ENCODE peak calls at places on chromosomes 13 and 19, in nine cellular contexts. Q is hippocampal formation; W is stimulated activated CD8-positive, alpha-beta memory T cell treated with anti-CD3 and anti-CD28 coated beads, Interleukin-12 subunit alpha, Interleukin-12 subunit beta, amount 100 ng/mL, for 1 hour; A is HS-5; T is small intestine; X is glomerular endothelial cell; G is NCI-H2171 treated with DMSO at 0.1 percent for 48 hours; O is astrocyte of the hippocampus; V is hepatic stellate cell. Y is an unnamed sample.

GRCh38 chr13:112892759-112893569 is 76.0 kb upstream of the MCF2L start:
- DNase-seq in T (peak), V (no peak), Q (no peak), G (no peak), O (no peak), X (no peak), W (no peak), A (no peak), Y (no peak)

GRCh38 chr19:33256266-33256665 is 30.6 kb upstream of the SLC7A10 start:
- DNase-seq in O (no peak), G (no peak), V (no peak), A (no peak), W (no peak), Q (no peak), T (no peak), X (no peak), Y (no peak)

GRCh38 chr13:30898721-30899188 is 7.3 kb upstream of the MEDAG start:
- DNase-seq in T (no peak), V (peak), W (no peak), G (no peak), X (peak), Q (no peak), A (no peak), O (peak), Y (peak)

GRCh38 chr19:49061445-49061844 is 3.2 kb downstream of the NTF4 start:
- DNase-seq in X (no peak), V (no peak), G (no peak), W (no peak), O (no peak), Q (no peak), T (no peak), A (no peak), Y (no peak)

GRCh38 chr13:85588359-85588758 is 210.9 kb downstream of the SLITRK6 start:
- DNase-seq in W (no peak), V (no peak), T (no peak), Q (no peak), X (no peak), A (no peak), G (no peak), O (no peak), Y (no peak)

GRCh38 chr13:27919299-27919933 is 384 bp upstream of the PDX1 start:
- DNase-seq in V (no peak), A (no peak), Q (no peak), T (no peak), W (no peak), G (peak), X (no peak), O (no peak), Y (no peak)

GRCh38 chr13:59643239-59643865 is 520.4 kb downstream of the DIAPH3 start:
- DNase-seq in V (no peak), G (no peak), W (no peak), O (no peak), X (no peak), A (no peak), Q (no peak), T (no peak), Y (no peak)

GRCh38 chr19:11541238-11541637 is 2.6 kb downstream of the CNN1 start:
- DNase-seq in T (no peak), V (no peak), W (no peak), O (no peak), A (no peak), Q (no peak), X (no peak), G (no peak), Y (no peak)

GRCh38 chr19:50189326-50189725 is 14.1 kb upstream of the MYH14 start:
- DNase-seq in Q (no peak), V (no peak), G (no peak), A (no peak), W (no peak), O (no peak), T (peak), X (no peak), Y (no peak)

GRCh38 chr13:91405240-91405639 is 6.8 kb downstream of the GPC5 start:
- DNase-seq in X (no peak), Q (no peak), G (no peak), V (no peak), A (no peak), T (no peak), O (no peak), W (no peak), Y (no peak)

GRCh38 chr13:48493076-48493765 is 39.7 kb downstream of the RCBTB2 start:
- DNase-seq in O (no peak), V (no peak), T (no peak), G (no peak), Q (peak), X (no peak), W (no peak), A (no peak), Y (no peak)

GRCh38 chr13:75226092-75226491 is 255.9 kb downstream of the TBC1D4 start:
- DNase-seq in V (no peak), W (no peak), O (peak), A (no peak), Q (no peak), T (no peak), G (no peak), X (no peak), Y (no peak)

GRCh38 chr13:76148374-76148773 is 512.2 kb downstream of the LMO7 start:
- DNase-seq in W (no peak), A (no peak), V (no peak), T (no peak), X (no peak), G (peak), Q (no peak), O (no peak), Y (no peak)

GRCh38 chr13:40240293-40240692 is 426.1 kb downstream of the FOXO1 start:
- DNase-seq in V (no peak), O (no peak), T (no peak), Q (no peak), A (no peak), X (no peak), W (no peak), G (no peak), Y (no peak)

GRCh38 chr19:50377051-50377441 is 789 bp downstream of the NR1H2 start:
- DNase-seq in Q (no peak), O (no peak), A (no peak), W (no peak), G (peak), X (no peak), V (no peak), T (peak), Y (no peak)

GRCh38 chr13:45717324-45717723 is 15.2 kb downstream of the CBY2 start:
- DNase-seq in A (no peak), T (no peak), W (no peak), G (no peak), O (no peak), X (no peak), Q (no peak), V (no peak), Y (no peak)

GRCh38 chr19:29917911-29918310 is 24.1 kb upstream of the URI1 start:
- DNase-seq in G (no peak), O (no peak), V (no peak), T (no peak), Q (no peak), X (no peak), W (no peak), A (no peak), Y (no peak)

GRCh38 chr13:62702502-62702901 is 1286.9 kb upstream of the PCDH20 start:
- DNase-seq in W (no peak), T (no peak), V (no peak), Q (no peak), A (no peak), O (no peak), G (peak), X (no peak), Y (no peak)

GRCh38 chr13:43387880-43388279 is 364.5 kb downstream of the DNAJC15 start:
- DNase-seq in Q (no peak), V (no peak), G (no peak), O (no peak), T (no peak), W (no peak), A (no peak), X (no peak), Y (no peak)

GRCh38 chr13:39676315-39676876 is 20.9 kb downstream of the COG6 start:
- DNase-seq in W (no peak), V (no peak), Q (no peak), O (peak), A (no peak), T (peak), G (peak), X (no peak), Y (no peak)

GRCh38 chr13:111202745-111203144 is 87.6 kb downstream of the ARHGEF7 start:
- DNase-seq in G (no peak), W (no peak), V (peak), A (peak), Q (no peak), O (peak), X (peak), T (no peak), Y (peak)

GRCh38 chr13:58239774-58240268 is 608.3 kb downstream of the PCDH17 start:
- DNase-seq in X (no peak), A (no peak), Q (no peak), W (no peak), O (no peak), V (no peak), T (no peak), G (no peak), Y (no peak)

GRCh38 chr13:23350009-23350408 is 83.5 kb downstream of the SACS start:
- DNase-seq in Q (no peak), W (no peak), T (no peak), G (no peak), O (no peak), V (no peak), X (no peak), A (no peak), Y (no peak)

GRCh38 chr13:80040219-80040976 is 300.5 kb downstream of the SPRY2 start:
- DNase-seq in V (peak), G (no peak), Q (no peak), O (peak), A (peak), W (no peak), T (peak), X (peak), Y (peak)

GRCh38 chr13:39350461-39350881 is 252.5 kb downstream of the LHFPL6 start:
- DNase-seq in O (no peak), V (no peak), Q (no peak), W (no peak), A (no peak), T (peak), G (no peak), X (no peak), Y (no peak)

GRCh38 chr19:12675377-12675776 is 6.3 kb downstream of the DHPS start:
- DNase-seq in Q (no peak), O (no peak), W (no peak), G (no peak), T (no peak), X (no peak), V (no peak), A (no peak), Y (no peak)

GRCh38 chr19:17458970-17459369 is 1.8 kb downstream of the NXNL1 start:
- DNase-seq in T (no peak), V (no peak), O (no peak), W (no peak), A (no peak), G (no peak), X (no peak), Q (no peak), Y (no peak)

GRCh38 chr13:25683662-25684370 is 312.0 kb downstream of the ATP8A2 start:
- DNase-seq in X (no peak), V (no peak), A (no peak), O (no peak), G (no peak), Q (no peak), W (no peak), T (no peak), Y (no peak)

GRCh38 chr13:32176696-32177095 is 138.5 kb downstream of the ZAR1L start:
- DNase-seq in W (no peak), V (no peak), O (no peak), X (no peak), Q (no peak), T (no peak), A (no peak), G (peak), Y (no peak)

GRCh38 chr13:111517641-111518010 is 197.2 kb downstream of the TEX29 start:
- DNase-seq in Q (no peak), A (no peak), V (no peak), G (no peak), O (no peak), T (no peak), X (no peak), W (no peak), Y (no peak)

GRCh38 chr19:23255700-23256099 is 5.5 kb upstream of the ZNF724 start:
- DNase-seq in V (no peak), A (no peak), G (no peak), Q (no peak), T (no peak), X (no peak), W (no peak), O (no peak), Y (no peak)

GRCh38 chr13:30865131-30866009 is 40.7 kb upstream of the MEDAG start:
- DNase-seq in X (peak), O (peak), Q (peak), T (peak), G (peak), W (peak), A (peak), V (peak), Y (peak)

GRCh38 chr13:95335667-95336066 is 34.4 kb upstream of the ABCC4 start:
- DNase-seq in A (no peak), Q (no peak), W (no peak), T (no peak), X (no peak), G (no peak), V (no peak), O (peak), Y (no peak)

GRCh38 chr13:110503979-110504499 is 57.5 kb downstream of the RAB20 start:
- DNase-seq in W (no peak), X (no peak), V (no peak), A (no peak), Q (no peak), G (no peak), T (peak), O (no peak), Y (no peak)

GRCh38 chr19:11418518-11419506 is at the start of gene RGL3:
- DNase-seq in X (no peak), A (no peak), G (no peak), Q (peak), O (peak), V (peak), W (no peak), T (no peak), Y (no peak)

Y was measured in AG04449.